ENCODE peak calls at places on chromosomes 11 and 22, in four cellular contexts. F is adrenal gland, I is transverse colon, X is esophagus muscularis mucosa. H is an unnamed sample.

GRCh38 chr11:119173453-119173852 is 4.9 kb downstream of the NLRX1 start:
- DNase-seq in F (no peak), I (no peak), X (no peak), H (no peak)

GRCh38 chr11:45676522-45677095 is 11.2 kb upstream of the CHST1 start:
- DNase-seq in F (no peak), I (no peak), X (no peak), H (no peak)

GRCh38 chr11:107819361-107820014 is 39.1 kb downstream of the SLC35F2 start:
- DNase-seq in F (no peak), I (no peak), X (no peak), H (no peak)

GRCh38 chr22:40237788-40238424 is 60.2 kb downstream of the TNRC6B start:
- DNase-seq in F (no peak), I (no peak), X (no peak), H (no peak)

GRCh38 chr11:68843703-68844312 is 2.1 kb upstream of the CPT1A start:
- DNase-seq in F (peak; percentile 82), I (peak; percentile 95), X (no peak), H (peak; percentile 89)

GRCh38 chr11:122642472-122642922 is 13.0 kb upstream of the UBASH3B start:
- DNase-seq in F (no peak), I (no peak), X (no peak), H (peak; percentile 38)

GRCh38 chr11:126978155-126978554 is 22.4 kb downstream of the KIRREL3 start:
- DNase-seq in F (no peak), I (no peak), X (no peak), H (peak; percentile 71)

GRCh38 chr11:108970221-108970991 is 305.5 kb downstream of the DDX10 start:
- DNase-seq in F (no peak), I (no peak), X (no peak), H (peak; percentile 23)

GRCh38 chr11:123253909-123254308 is 58.9 kb upstream of the CLMP start:
- DNase-seq in F (no peak), I (no peak), X (no peak), H (no peak)

GRCh38 chr11:84564180-84564866 is 1062.8 kb downstream of the DLG2 start:
- DNase-seq in F (peak; percentile 49), I (peak; percentile 51), X (no peak), H (peak; percentile 36)

GRCh38 chr11:119103793-119104192 is 2.1 kb upstream of the DPAGT1 start:
- DNase-seq in F (no peak), I (no peak), X (no peak), H (no peak)

GRCh38 chr22:20131593-20131855 is at the start of gene ZDHHC8:
- DNase-seq in F (no peak), I (peak; percentile 49), X (no peak), H (no peak)

GRCh38 chr11:18392434-18393321 is 1.7 kb upstream of the LDHA start:
- DNase-seq in F (no peak), I (no peak), X (no peak), H (no peak)

GRCh38 chr11:122717264-122717867 is 61.8 kb downstream of the UBASH3B start:
- DNase-seq in F (no peak), I (peak; percentile 64), X (no peak), H (no peak)

GRCh38 chr11:76598426-76598839 is 72.1 kb downstream of the LRRC32 start:
- DNase-seq in F (peak; percentile 57), I (no peak), X (no peak), H (peak; percentile 74)

GRCh38 chr11:3170756-3171670 is 5.9 kb upstream of the OSBPL5 start:
- DNase-seq in F (no peak), I (no peak), X (no peak), H (no peak)

GRCh38 chr11:120184371-120184945 is 26.4 kb upstream of the OAF start:
- DNase-seq in F (peak; percentile 11), I (no peak), X (no peak), H (no peak)

GRCh38 chr11:1111545-1112212 is 37.0 kb downstream of the MUC2 start:
- DNase-seq in F (no peak), I (no peak), X (no peak), H (no peak)

GRCh38 chr11:5550440-5551095 is 2.2 kb upstream of the OR52H1 start:
- DNase-seq in F (no peak), I (no peak), X (no peak), H (no peak)

GRCh38 chr22:24593810-24594568 is 1.1 kb upstream of the LRRC75B start:
- DNase-seq in F (no peak), I (peak; percentile 55), X (no peak), H (no peak)

GRCh38 chr22:27405672-27406388 is 395.7 kb downstream of the MN1 start:
- DNase-seq in F (peak; percentile 63), I (peak; percentile 57), X (no peak), H (peak; percentile 67)

GRCh38 chr22:49240472-49240871 is 587.2 kb downstream of the BRD1 start:
- DNase-seq in F (no peak), I (no peak), X (peak; percentile 89), H (no peak)

GRCh38 chr22:22933807-22934542 is 46.4 kb downstream of the IGLL5 start:
- DNase-seq in F (no peak), I (no peak), X (no peak), H (no peak)

GRCh38 chr11:47243454-47243853 is 5.2 kb downstream of the ACP2 start:
- DNase-seq in F (no peak), I (no peak), X (no peak), H (no peak)

GRCh38 chr11:107018902-107019493 is 722 bp upstream of the GUCY1A2 start:
- DNase-seq in F (peak; percentile 61), I (peak; percentile 14), X (no peak), H (peak; percentile 91)

GRCh38 chr11:122984186-122985011 is 2.8 kb upstream of the BSX start:
- DNase-seq in F (no peak), I (no peak), X (no peak), H (peak; percentile 59)

GRCh38 chr11:21628641-21629040 is 564.2 kb upstream of the ANO5 start:
- DNase-seq in F (no peak), I (no peak), X (no peak), H (no peak)

GRCh38 chr11:124791626-124792341 is 8.4 kb downstream of the MSANTD2 start:
- DNase-seq in F (no peak), I (no peak), X (no peak), H (no peak)

GRCh38 chr11:3163241-3163981 is 1.7 kb downstream of the OSBPL5 start:
- DNase-seq in F (no peak), I (peak; percentile 9), X (no peak), H (peak; percentile 58)

GRCh38 chr11:124150684-124151083 is 32.5 kb upstream of the OR10D3 start:
- DNase-seq in F (no peak), I (no peak), X (no peak), H (no peak)

GRCh38 chr11:125593113-125593761 is 585 bp downstream of the STT3A start:
- DNase-seq in F (no peak), I (peak; percentile 22), X (no peak), H (no peak)

GRCh38 chr11:24298126-24298525 is 198.7 kb upstream of the LUZP2 start:
- DNase-seq in F (no peak), I (no peak), X (no peak), H (no peak)

GRCh38 chr11:43925063-43925931 is 17.1 kb upstream of the C11orf96 start:
- DNase-seq in F (no peak), I (no peak), X (no peak), H (no peak)

GRCh38 chr11:26254378-26254777 is 77.6 kb upstream of the ANO3 start:
- DNase-seq in F (no peak), I (no peak), X (no peak), H (no peak)

GRCh38 chr11:46332568-46333128 is 14.6 kb upstream of the DGKZ start:
- DNase-seq in F (no peak), I (no peak), X (no peak), H (no peak)

GRCh38 chr22:37303821-37304274 is 21.5 kb downstream of the CYTH4 start:
- DNase-seq in F (peak; percentile 90), I (no peak), X (no peak), H (no peak)
- H3K27ac ChIP-seq in F (peak overlapping the region; percentile 91), I (no peak overlapping the region), X (no peak overlapping the region), H (no peak overlapping the region)

GRCh38 chr22:30252411-30253204 is 6.0 kb upstream of the LIF start:
- DNase-seq in F (no peak), I (peak; percentile 78), X (no peak), H (no peak)
- H3K27ac ChIP-seq in F (no peak overlapping the region), I (peak overlapping the region; percentile 82), X (no peak overlapping the region), H (no peak overlapping the region)

GRCh38 chr11:115916596-115916995 is 412.4 kb upstream of the CADM1 start:
- DNase-seq in F (no peak), I (no peak), X (no peak), H (no peak)

GRCh38 chr11:115910379-115910778 is 406.2 kb upstream of the CADM1 start:
- DNase-seq in F (no peak), I (no peak), X (no peak), H (no peak)

GRCh38 chr11:115912484-115912945 is 408.3 kb upstream of the CADM1 start:
- DNase-seq in F (no peak), I (no peak), X (no peak), H (peak; percentile 68)

GRCh38 chr11:115911656-115912055 is 407.4 kb upstream of the CADM1 start:
- DNase-seq in F (no peak), I (no peak), X (no peak), H (no peak)
- H3K27ac ChIP-seq in F (no peak overlapping the region), I (no peak overlapping the region), X (no peak overlapping the region), H (no peak overlapping the region)

GRCh38 chr11:73312806-73313403 is 4.8 kb downstream of the ARHGEF17 start:
- DNase-seq in F (no peak), I (no peak), X (no peak), H (no peak)
- H3K27ac ChIP-seq in F (peak overlapping the region; percentile 38), I (peak overlapping the region; percentile 95), X (peak overlapping the region; percentile 100), H (no peak overlapping the region)

GRCh38 chr22:31945478-31945815 is 1.1 kb downstream of the YWHAH start:
- DNase-seq in F (no peak), I (peak; percentile 26), X (no peak), H (no peak)

GRCh38 chr22:31948002-31948401 is 3.7 kb downstream of the YWHAH start:
- DNase-seq in F (no peak), I (no peak), X (no peak), H (no peak)

GRCh38 chr22:31944700-31945477 is 554 bp downstream of the YWHAH start:
- DNase-seq in F (peak; percentile 50), I (peak; percentile 60), X (no peak), H (peak; percentile 41)

GRCh38 chr22:31947296-31947695 is 3.0 kb downstream of the YWHAH start:
- DNase-seq in F (no peak), I (peak; percentile 38), X (no peak), H (peak; percentile 43)

DNA sequence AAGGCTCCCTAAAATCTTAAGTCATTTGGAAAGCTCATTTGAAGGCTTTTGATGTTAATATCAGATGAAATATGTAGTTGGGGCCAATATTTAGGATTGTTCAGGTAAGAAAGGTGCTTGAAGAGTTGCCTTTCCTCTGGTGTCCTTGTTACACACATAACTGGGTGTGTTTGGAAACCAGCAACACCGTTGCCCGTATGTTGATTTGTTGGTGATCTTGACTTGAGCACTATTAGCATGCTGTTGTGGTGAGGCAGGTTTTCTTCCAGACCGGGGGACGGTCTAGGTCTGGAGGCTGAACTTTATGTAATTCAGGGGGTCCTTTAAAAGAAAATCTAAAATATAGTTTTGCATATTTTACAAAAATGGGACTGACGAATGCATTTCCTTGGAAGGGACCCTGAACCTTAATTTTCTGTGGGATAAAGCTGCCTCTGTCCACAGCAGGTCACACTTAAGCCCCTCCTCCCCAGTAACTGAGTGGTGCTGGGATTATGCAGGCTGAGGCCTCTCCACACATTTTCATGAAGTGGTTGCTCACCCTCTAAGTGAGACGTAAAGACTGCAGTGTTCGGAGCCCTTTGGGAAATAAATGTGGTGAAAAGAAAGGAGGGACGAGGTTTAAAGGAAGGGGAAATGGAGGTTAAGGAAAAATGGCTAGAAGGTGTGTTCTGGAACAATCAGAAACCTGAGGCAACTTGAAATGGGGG is 1.8 kb downstream of the YWHAH start:
- DNase-seq in F (no peak), I (no peak), X (no peak), H (no peak)
- H3K27ac ChIP-seq in F (peak overlapping the region; percentile 93), I (peak overlapping the region; percentile 100), X (peak overlapping the region; percentile 97), H (no peak overlapping the region)

GRCh38 chr22:43833286-43834240 is 21.5 kb upstream of the EFCAB6 start:
- DNase-seq in F (no peak), I (no peak), X (no peak), H (no peak)
- H3K27ac ChIP-seq in F (no peak overlapping the region), I (no peak overlapping the region), X (no peak overlapping the region), H (no peak overlapping the region)

H was measured in mesendoderm.